ENCODE peak calls at places on chromosomes 16 and 17, in ten cellular contexts. Y is NCI-H510A; F is activated naive CD8-positive, alpha-beta T cell treated with anti-CD3 and anti-CD28 coated beads for 36 hours; A is RPMI7951; J is GM23338; E is tibial nerve; V is nucleus accumbens; Z is Peyer's patch; M is GM12865; P is EH. B is an unnamed sample.

GRCh38 chr17:15649861-15650391 is 30.4 kb upstream of the FBXW10B start:
- DNase-seq in Y (no peak), F (no peak), A (peak; percentile 66), J (no peak), E (peak; percentile 48), V (no peak), Z (peak; percentile 83), M (no peak), P (peak; percentile 59), B (peak; percentile 49)

GRCh38 chr16:19886061-19886792 is 1.6 kb upstream of the GPRC5B start:
- DNase-seq in Y (peak; percentile 70), F (peak; percentile 81), A (peak; percentile 66), J (peak; percentile 91), E (peak; percentile 92), V (peak; percentile 45), Z (peak; percentile 89), M (peak; percentile 87), P (peak; percentile 73), B (peak; percentile 80)

GRCh38 chr17:19338031-19338990 is 24.2 kb downstream of the B9D1 start:
- DNase-seq in Y (peak; percentile 34), F (peak; percentile 63), A (peak; percentile 40), J (peak; percentile 87), E (no peak), V (no peak), Z (peak; percentile 84), M (peak; percentile 81), P (peak; percentile 44), B (peak; percentile 43)

GRCh38 chr16:84888450-84888849 is 68.7 kb downstream of the CRISPLD2 start:
- DNase-seq in Y (no peak), F (no peak), A (peak; percentile 58), J (no peak), E (no peak), V (no peak), Z (no peak), M (no peak), P (peak; percentile 78), B (no peak)

GRCh38 chr16:24700549-24701392 is 28.7 kb upstream of the TNRC6A start:
- DNase-seq in Y (no peak), F (no peak), A (peak; percentile 98), J (peak; percentile 64), E (peak; percentile 95), V (peak; percentile 15), Z (peak; percentile 66), M (peak; percentile 22), P (peak; percentile 100), B (peak; percentile 96)

GRCh38 chr16:88298166-88298881 is 84.4 kb upstream of the ZNF469 start:
- DNase-seq in Y (no peak), F (no peak), A (peak; percentile 65), J (no peak), E (no peak), V (no peak), Z (no peak), M (no peak), P (peak; percentile 67), B (no peak)

GRCh38 chr16:72819345-72819744 is 228.6 kb downstream of the ZFHX3 start:
- DNase-seq in Y (no peak), F (no peak), A (peak; percentile 81), J (no peak), E (no peak), V (no peak), Z (no peak), M (no peak), P (peak; percentile 94), B (peak; percentile 47)

GRCh38 chr17:54948380-54948779 is 20.1 kb downstream of the COX11 start:
- DNase-seq in Y (no peak), F (peak; percentile 11), A (peak; percentile 76), J (no peak), E (no peak), V (no peak), Z (no peak), M (peak; percentile 7), P (peak; percentile 95), B (peak; percentile 97)

GRCh38 chr16:12719972-12720371 is 83.7 kb downstream of the CPPED1 start:
- DNase-seq in Y (no peak), F (no peak), A (no peak), J (no peak), E (no peak), V (no peak), Z (no peak), M (no peak), P (no peak), B (no peak)

GRCh38 chr16:67259705-67260104 is 10.9 kb downstream of the SLC9A5 start:
- DNase-seq in Y (no peak), F (no peak), A (no peak), J (no peak), E (no peak), V (no peak), Z (no peak), M (no peak), P (no peak), B (no peak)

GRCh38 chr17:50425682-50426471 is at the start of gene ACSF2:
- DNase-seq in Y (peak; percentile 77), F (peak; percentile 79), A (peak; percentile 62), J (peak; percentile 71), E (peak; percentile 60), V (no peak), Z (peak; percentile 90), M (peak; percentile 71), P (peak; percentile 71), B (peak; percentile 67)

GRCh38 chr16:80569440-80570105 is 28.8 kb downstream of the DYNLRB2 start:
- DNase-seq in Y (no peak), F (peak; percentile 81), A (peak; percentile 50), J (no peak), E (no peak), V (no peak), Z (no peak), M (peak; percentile 47), P (peak; percentile 61), B (no peak)

GRCh38 chr17:56680676-56681075 is 87.2 kb downstream of the NOG start:
- DNase-seq in Y (no peak), F (no peak), A (no peak), J (no peak), E (no peak), V (no peak), Z (no peak), M (no peak), P (no peak), B (peak; percentile 81)

GRCh38 chr16:52469775-52470174 is 77.2 kb downstream of the TOX3 start:
- DNase-seq in Y (peak; percentile 35), F (no peak), A (no peak), J (peak; percentile 54), E (no peak), V (no peak), Z (no peak), M (no peak), P (no peak), B (no peak)

GRCh38 chr17:956905-957304 is 22.7 kb downstream of the NXN start:
- DNase-seq in Y (no peak), F (no peak), A (peak; percentile 85), J (no peak), E (no peak), V (no peak), Z (no peak), M (no peak), P (peak; percentile 85), B (no peak)

GRCh38 chr16:63617047-63617989 is 1504.5 kb downstream of the CDH11 start:
- DNase-seq in Y (no peak), F (no peak), A (no peak), J (peak; percentile 57), E (no peak), V (no peak), Z (no peak), M (no peak), P (no peak), B (no peak)

GRCh38 chr16:89565256-89565505 is 4.7 kb downstream of the RPL13 start:
- DNase-seq in Y (no peak), F (no peak), A (no peak), J (peak; percentile 81), E (no peak), V (no peak), Z (no peak), M (no peak), P (no peak), B (no peak)

GRCh38 chr16:70331588-70332358 is 14.9 kb upstream of the DDX19A start:
- DNase-seq in Y (no peak), F (no peak), A (peak; percentile 7), J (peak; percentile 48), E (peak; percentile 11), V (no peak), Z (no peak), M (no peak), P (peak; percentile 22), B (no peak)

GRCh38 chr16:57314161-57314785 is 29.8 kb upstream of the PLLP start:
- DNase-seq in Y (no peak), F (no peak), A (peak; percentile 35), J (no peak), E (no peak), V (no peak), Z (no peak), M (peak; percentile 41), P (no peak), B (no peak)

GRCh38 chr17:29019475-29020181 is 13.8 kb upstream of the SEZ6 start:
- DNase-seq in Y (no peak), F (peak; percentile 10), A (no peak), J (peak; percentile 81), E (no peak), V (no peak), Z (no peak), M (no peak), P (no peak), B (no peak)

GRCh38 chr17:32103476-32104113 is 38.7 kb upstream of the RHOT1 start:
- DNase-seq in Y (no peak), F (no peak), A (peak; percentile 29), J (no peak), E (no peak), V (no peak), Z (no peak), M (no peak), P (peak; percentile 19), B (peak; percentile 65)

GRCh38 chr17:80968602-80969029 is 23.0 kb upstream of the CHMP6 start:
- DNase-seq in Y (no peak), F (no peak), A (peak; percentile 48), J (no peak), E (no peak), V (peak; percentile 70), Z (no peak), M (no peak), P (peak; percentile 61), B (peak; percentile 92)

GRCh38 chr17:51739245-51739886 is 419.1 kb downstream of the CA10 start:
- DNase-seq in Y (peak; percentile 86), F (no peak), A (no peak), J (no peak), E (no peak), V (no peak), Z (no peak), M (no peak), P (no peak), B (no peak)

GRCh38 chr17:15446036-15446435 is 21.4 kb downstream of the CDRT4 start:
- DNase-seq in Y (no peak), F (no peak), A (no peak), J (peak; percentile 90), E (no peak), V (no peak), Z (no peak), M (no peak), P (no peak), B (no peak)

B was measured in myocyte.